ENCODE peak calls at places on chromosomes 11 and 22, in nine cellular contexts. C is CD4-positive, alpha-beta T cell; G is GM03348; E is fibroblast of lung; I is astrocyte of the cerebellum; B is pancreas; X is colonic mucosa; S is ELR; T is RKO. R is an unnamed sample.

GRCh38 chr22:36433318-36434231 is 45.8 kb upstream of the MYH9 start:
- DNase-seq in C (no peak), G (no peak), E (no peak), I (no peak), B (peak; percentile 88), X (peak; percentile 82), S (no peak), T (no peak), R (no peak)

GRCh38 chr11:76588455-76589325 is 81.9 kb downstream of the LRRC32 start:
- DNase-seq in C (peak; percentile 9), G (no peak), E (no peak), I (no peak), B (no peak), X (peak; percentile 62), S (no peak), T (no peak), R (no peak)

GRCh38 chr11:6418958-6419611 is at the start of gene APBB1:
- DNase-seq in C (peak; percentile 64), G (peak; percentile 95), E (peak; percentile 54), I (no peak), B (peak; percentile 68), X (peak; percentile 70), S (peak; percentile 69), T (peak; percentile 64), R (no peak)

GRCh38 chr11:65887026-65887722 is 1.1 kb downstream of the FIBP start:
- DNase-seq in C (no peak), G (no peak), E (no peak), I (no peak), B (peak; percentile 65), X (no peak), S (peak; percentile 42), T (no peak), R (no peak)

GRCh38 chr22:43740587-43741270 is 71.4 kb downstream of the EFCAB6 start:
- DNase-seq in C (no peak), G (no peak), E (no peak), I (no peak), B (no peak), X (no peak), S (no peak), T (no peak), R (no peak)

GRCh38 chr11:1843796-1844195 is 5.0 kb downstream of the TNNI2 start:
- DNase-seq in C (no peak), G (no peak), E (no peak), I (no peak), B (peak; percentile 49), X (no peak), S (no peak), T (no peak), R (no peak)

GRCh38 chr22:42434283-42434682 is 2.1 kb upstream of the NFAM1 start:
- DNase-seq in C (no peak), G (no peak), E (no peak), I (no peak), B (no peak), X (no peak), S (no peak), T (no peak), R (no peak)

GRCh38 chr11:117197516-117198456 is 1.4 kb upstream of the TAGLN start:
- DNase-seq in C (no peak), G (peak; percentile 42), E (peak; percentile 45), I (no peak), B (peak; percentile 61), X (peak; percentile 71), S (no peak), T (no peak), R (no peak)

GRCh38 chr22:40898850-40899357 is 37.0 kb upstream of the DNAJB7 start:
- DNase-seq in C (no peak), G (peak; percentile 78), E (peak; percentile 78), I (peak; percentile 36), B (no peak), X (no peak), S (peak; percentile 78), T (peak; percentile 80), R (peak; percentile 12)

GRCh38 chr22:26673485-26673884 is 16.1 kb downstream of the MIAT start:
- DNase-seq in C (no peak), G (peak; percentile 28), E (peak; percentile 12), I (no peak), B (no peak), X (peak; percentile 35), S (peak; percentile 55), T (peak; percentile 43), R (no peak)

GRCh38 chr11:12179521-12179920 is 69.1 kb downstream of the MICAL2 start:
- DNase-seq in C (no peak), G (no peak), E (peak; percentile 50), I (no peak), B (no peak), X (no peak), S (no peak), T (no peak), R (no peak)

GRCh38 chr22:39623603-39624500 is 53.3 kb downstream of the CACNA1I start:
- DNase-seq in C (no peak), G (no peak), E (no peak), I (no peak), B (no peak), X (no peak), S (no peak), T (no peak), R (no peak)

GRCh38 chr11:113401718-113402117 is 14.1 kb downstream of the ANKK1 start:
- DNase-seq in C (no peak), G (no peak), E (no peak), I (no peak), B (peak; percentile 73), X (peak; percentile 65), S (no peak), T (no peak), R (no peak)

GRCh38 chr22:19691721-19692341 is 22.5 kb upstream of the SEPTIN5 start:
- DNase-seq in C (no peak), G (peak; percentile 77), E (peak; percentile 51), I (peak; percentile 15), B (no peak), X (no peak), S (peak; percentile 76), T (peak; percentile 64), R (peak; percentile 24)

GRCh38 chr11:65133724-65134123 is 595 bp downstream of the SYVN1 start:
- DNase-seq in C (no peak), G (peak; percentile 31), E (peak; percentile 39), I (no peak), B (peak; percentile 64), X (no peak), S (peak; percentile 21), T (no peak), R (no peak)

GRCh38 chr11:91756829-91757480 is 467.7 kb upstream of the FAT3 start:
- DNase-seq in C (no peak), G (no peak), E (no peak), I (no peak), B (no peak), X (no peak), S (no peak), T (no peak), R (no peak)

GRCh38 chr11:6565988-6566703 is 37.3 kb downstream of the RRP8 start:
- DNase-seq in C (no peak), G (no peak), E (no peak), I (no peak), B (no peak), X (no peak), S (no peak), T (no peak), R (no peak)

GRCh38 chr11:122180435-122180834 is 64.4 kb upstream of the BLID start:
- DNase-seq in C (no peak), G (peak; percentile 74), E (peak; percentile 98), I (no peak), B (no peak), X (no peak), S (peak; percentile 98), T (peak; percentile 93), R (peak; percentile 99)

GRCh38 chr11:68579455-68579854 is 104.9 kb upstream of the GAL start:
- DNase-seq in C (no peak), G (no peak), E (peak; percentile 47), I (no peak), B (no peak), X (no peak), S (peak; percentile 81), T (peak; percentile 9), R (no peak)

GRCh38 chr11:73652046-73652730 is 5.8 kb downstream of the PLEKHB1 start:
- DNase-seq in C (no peak), G (no peak), E (no peak), I (no peak), B (peak; percentile 51), X (peak; percentile 29), S (no peak), T (no peak), R (no peak)

GRCh38 chr11:72598901-72599300 is 75.3 kb downstream of the PDE2A start:
- DNase-seq in C (no peak), G (peak; percentile 71), E (peak; percentile 30), I (no peak), B (no peak), X (peak; percentile 30), S (peak; percentile 69), T (no peak), R (no peak)

GRCh38 chr11:118625036-118625690 is 17.7 kb downstream of the PHLDB1 start:
- DNase-seq in C (no peak), G (no peak), E (no peak), I (no peak), B (no peak), X (no peak), S (no peak), T (no peak), R (no peak)

GRCh38 chr22:29167032-29167911 is 38.4 kb upstream of the EMID1 start:
- DNase-seq in C (no peak), G (no peak), E (no peak), I (no peak), B (no peak), X (no peak), S (no peak), T (no peak), R (no peak)

GRCh38 chr11:75280770-75281468 is 40.3 kb downstream of the TPBGL start:
- DNase-seq in C (no peak), G (no peak), E (no peak), I (no peak), B (peak; percentile 10), X (peak; percentile 65), S (no peak), T (no peak), R (no peak)

GRCh38 chr11:41879186-41879738 is 419.8 kb upstream of the LRRC4C start:
- DNase-seq in C (no peak), G (peak; percentile 73), E (no peak), I (no peak), B (no peak), X (no peak), S (no peak), T (no peak), R (peak; percentile 64)

GRCh38 chr22:26199665-26200064 is 30.4 kb downstream of the SEZ6L start:
- DNase-seq in C (no peak), G (no peak), E (no peak), I (no peak), B (no peak), X (no peak), S (no peak), T (peak; percentile 7), R (no peak)

GRCh38 chr22:26800858-26801257 is 143.5 kb downstream of the MIAT start:
- DNase-seq in C (no peak), G (no peak), E (peak; percentile 60), I (no peak), B (no peak), X (no peak), S (peak; percentile 20), T (no peak), R (peak; percentile 15)

GRCh38 chr22:25700996-25701815 is 40.8 kb upstream of the MYO18B start:
- DNase-seq in C (no peak), G (peak; percentile 31), E (peak; percentile 68), I (no peak), B (no peak), X (no peak), S (no peak), T (no peak), R (peak; percentile 67)

GRCh38 chr11:18312012-18312411 is 9.9 kb downstream of the HPS5 start:
- DNase-seq in C (no peak), G (peak; percentile 41), E (no peak), I (peak; percentile 18), B (no peak), X (no peak), S (no peak), T (no peak), R (no peak)

GRCh38 chr11:2095542-2095941 is 43.6 kb downstream of the IGF2 start:
- DNase-seq in C (no peak), G (no peak), E (no peak), I (no peak), B (no peak), X (no peak), S (peak; percentile 17), T (no peak), R (no peak)

GRCh38 chr11:68684385-68685356 is at the start of gene GAL:
- DNase-seq in C (no peak), G (peak; percentile 58), E (no peak), I (no peak), B (no peak), X (no peak), S (no peak), T (peak; percentile 26), R (no peak)